ENCODE peak calls at places on chromosomes 1 and 21, in four cellular contexts. G is A549, V is PC-9, O is fibroblast of lung. E is an unnamed sample. For H3K4me1, the result is how much of the 10 kb centered on the place peaks cover.

GRCh38 chr1:56477164-56478111 is 101.9 kb downstream of the PLPP3 start:
- DNase-seq in O (peak), G (no peak), V (no peak), E (no peak)

GRCh38 chr1:41811051-41811795 is 107.5 kb downstream of the HIVEP3 start:
- DNase-seq in G (no peak), V (no peak), O (peak), E (no peak)

GRCh38 chr1:203521071-203521794 is 27.3 kb downstream of the OPTC start:
- DNase-seq in G (no peak), O (no peak), V (no peak), E (no peak)

GRCh38 chr1:109763646-109764415 is at the start of gene EPS8L3:
- DNase-seq in O (no peak), V (no peak), G (peak), E (no peak)

GRCh38 chr1:44810101-44810761 is 1.9 kb downstream of the BTBD19 start:
- DNase-seq in G (peak), O (peak), V (peak), E (no peak)

GRCh38 chr21:44939532-44940115 is at the start of gene SLX9:
- DNase-seq in O (peak), G (peak), V (peak), E (peak)

GRCh38 chr1:198124665-198125064 is 32.1 kb upstream of the NEK7 start:
- DNase-seq in V (no peak), G (no peak), O (no peak), E (no peak)

GRCh38 chr1:201192478-201192804 is 1.8 kb downstream of the IGFN1 start:
- DNase-seq in G (no peak), V (no peak), O (no peak), E (no peak)

GRCh38 chr1:96240438-96240837 is 481.1 kb upstream of the PTBP2 start:
- DNase-seq in O (no peak), G (no peak), V (no peak), E (no peak)

GRCh38 chr21:27495836-27496235 is 528.9 kb upstream of the ADAMTS5 start:
- DNase-seq in G (no peak), V (no peak), O (no peak), E (no peak)

GRCh38 chr1:109181085-109181806 is 32.5 kb upstream of the SARS1 start:
- DNase-seq in V (no peak), O (peak), G (peak), E (no peak)

GRCh38 chr1:227949341-227949921 is 1.7 kb upstream of the WNT9A start:
- DNase-seq in G (no peak), V (no peak), O (no peak), E (no peak)

GRCh38 chr1:34978926-34979325 is 6.2 kb downstream of the TMEM35B start:
- DNase-seq in V (no peak), O (no peak), G (no peak), E (no peak)

GRCh38 chr1:116433283-116434257 is 60.5 kb downstream of the ATP1A1 start:
- DNase-seq in V (peak), G (no peak), O (peak), E (peak)

GRCh38 chr1:223738465-223739365 is 26.4 kb downstream of the CAPN2 start:
- DNase-seq in O (no peak), G (no peak), V (peak), E (peak)

GRCh38 chr1:234517087-234517802 is 38.3 kb upstream of the TARBP1 start:
- DNase-seq in G (no peak), O (no peak), V (no peak), E (no peak)

GRCh38 chr21:25313891-25314646 is 293.2 kb downstream of the MRPL39 start:
- DNase-seq in V (no peak), G (no peak), O (peak), E (no peak)

GRCh38 chr21:38277501-38278111 is 20.8 kb downstream of the KCNJ15 start:
- DNase-seq in V (no peak), O (peak), G (peak), E (peak)

GRCh38 chr1:202133016-202133415 is 10.3 kb downstream of the GPR37L1 start:
- DNase-seq in O (no peak), G (no peak), V (no peak), E (no peak)

GRCh38 chr1:205144751-205145150 is 23.0 kb upstream of the RBBP5 start:
- DNase-seq in V (peak), O (peak), G (no peak), E (no peak)

GRCh38 chr1:117368116-117369108 is 1.2 kb downstream of the MAN1A2 start:
- DNase-seq in O (no peak), G (no peak), V (peak), E (peak)

GRCh38 chr1:236491469-236492136 is 32.2 kb upstream of the LGALS8 start:
- DNase-seq in O (no peak), G (no peak), V (no peak), E (no peak)

GRCh38 chr1:247111636-247112478 is 7.7 kb upstream of the ZNF669 start:
- DNase-seq in V (no peak), O (peak), G (peak), E (no peak)

GRCh38 chr1:98908980-98909379 is 95.7 kb downstream of the PLPPR5 start:
- DNase-seq in V (no peak), O (no peak), G (no peak), E (no peak)

GRCh38 chr21:18244721-18245486 is at the start of gene CHODL:
- DNase-seq in V (no peak), G (no peak), O (peak), E (no peak)

GRCh38 chr1:157110003-157110402 is 10.4 kb upstream of the ETV3L start:
- DNase-seq in O (no peak), G (no peak), V (no peak), E (no peak)

GRCh38 chr1:229024528-229025119 is 246.3 kb upstream of the RAB4A start:
- DNase-seq in V (no peak), G (peak), O (peak), E (peak)

GRCh38 chr1:48691429-48692001 is 85.2 kb downstream of the BEND5 start:
- DNase-seq in G (no peak), V (no peak), O (peak), E (no peak)

GRCh38 chr21:46294647-46295176 is 8.6 kb downstream of the YBEY start:
- DNase-seq in O (peak), G (no peak), V (peak), E (no peak)

GRCh38 chr1:202661136-202661845 is 49.0 kb downstream of the SYT2 start:
- DNase-seq in V (no peak), O (no peak), G (peak), E (no peak)

GRCh38 chr1:23178931-23179330 is 10.3 kb upstream of the LUZP1 start:
- DNase-seq in G (peak), V (no peak), O (no peak), E (no peak)

GRCh38 chr1:206769331-206769731 is 1.2 kb upstream of the IL19 start:
- DNase-seq in O (no peak), G (no peak), V (no peak), E (no peak)

GRCh38 chr1:231338270-231339128 is at the start of gene SPRTN:
- DNase-seq in O (no peak), G (no peak), V (no peak), E (peak)

GRCh38 chr1:204036882-204037645 is 35.9 kb upstream of the SOX13 start:
- DNase-seq in G (peak), V (no peak), O (no peak), E (no peak)

GRCh38 chr1:202145325-202146140 is 996 bp upstream of the ARL8A start:
- DNase-seq in G (no peak), O (no peak), V (no peak), E (peak)

GRCh38 chr1:21326861-21327344 is 36.6 kb upstream of the ECE1 start:
- DNase-seq in G (no peak), V (no peak), O (no peak), E (no peak)

GRCh38 chr1:21327566-21328323 is 37.5 kb upstream of the ECE1 start:
- DNase-seq in V (no peak), G (no peak), O (no peak), E (no peak)

GRCh38 chr1:21331752-21332480 is 41.7 kb upstream of the ECE1 start:
- DNase-seq in V (no peak), G (no peak), O (no peak), E (no peak)

GRCh38 chr1:21325731-21326387 is 35.6 kb upstream of the ECE1 start:
- DNase-seq in V (no peak), O (no peak), G (no peak), E (no peak)

GRCh38 chr1:21329209-21329844 is 39.1 kb upstream of the ECE1 start:
- DNase-seq in G (no peak), O (no peak), V (peak), E (peak)
- H3K4me1 ChIP-seq in G (half or more), O (under half), V (half or more), E (under half)

GRCh38 chr1:65310078-65310587 is 790 bp downstream of the DNAJC6 start:
- DNase-seq in G (peak), O (no peak), V (no peak), E (no peak)
- TF ChIP-seq CTCF in G (no peak), O (no peak), V (no peak), E (no peak)

DNA sequence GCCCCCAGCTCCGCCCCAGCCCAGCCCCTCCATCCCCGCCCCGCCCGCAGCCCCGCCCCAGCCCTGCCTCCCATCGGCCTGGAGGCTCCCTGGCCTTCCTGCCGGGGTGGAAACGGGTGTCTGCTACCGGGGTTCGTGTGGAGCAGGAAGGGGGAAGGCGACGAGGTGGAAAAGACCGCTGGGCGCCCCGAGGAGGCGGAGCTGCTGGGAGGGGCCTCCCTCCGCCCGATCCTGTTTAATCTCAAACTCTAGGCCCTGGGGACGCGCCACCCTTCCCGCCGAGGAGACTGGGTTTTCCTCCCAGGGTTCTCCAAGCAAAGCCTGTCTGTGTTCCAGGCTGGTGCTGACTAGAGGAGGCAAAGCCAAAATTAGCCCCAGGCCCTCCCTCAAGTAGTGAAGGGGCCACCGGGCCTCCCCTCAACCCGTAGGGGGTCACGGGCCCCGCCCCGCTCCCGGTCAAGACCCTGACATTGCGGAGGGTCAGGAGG is 16.2 kb upstream of the TTLL10 start:
- DNase-seq in V (peak), G (peak), O (peak), E (peak)
- H3K4me2 ChIP-seq in V (peak), G (peak), O (peak), E (peak)

GRCh38 chr1:5883129-5884048 is 108.8 kb downstream of the NPHP4 start:
- DNase-seq in G (no peak), V (no peak), O (no peak), E (no peak)
- H3K4me1 ChIP-seq in G (under half), V (under half), O (under half), E (under half)

DNA sequence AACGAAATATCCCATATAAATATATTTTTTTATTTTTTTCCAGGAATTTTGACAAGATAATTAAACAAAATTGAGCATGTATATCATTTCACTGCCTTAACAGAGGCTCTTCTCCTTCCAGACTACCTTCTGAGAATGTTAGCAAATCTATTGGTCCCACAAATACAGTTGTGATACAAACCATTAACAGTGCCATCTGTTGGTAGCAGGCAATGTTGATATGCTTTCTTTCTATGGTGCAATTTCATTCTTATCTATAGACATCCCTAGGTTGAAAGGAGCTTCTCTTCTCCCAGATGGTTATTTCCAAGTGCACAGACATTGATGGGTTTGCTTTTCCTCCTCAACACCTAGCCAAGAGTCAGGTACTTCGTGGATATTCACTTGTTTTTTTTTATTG is 303.6 kb downstream of the USH2A start:
- DNase-seq in O (peak), V (no peak), G (peak), E (peak)
- TF ChIP-seq CTCF in O (peak), V (peak), G (peak), E (peak)

GRCh38 chr1:5644281-5645134 is 347.7 kb downstream of the NPHP4 start:
- DNase-seq in O (no peak), V (no peak), G (no peak), E (no peak)
- H3K4me2 ChIP-seq in O (no peak), V (no peak), G (no peak), E (no peak)

GRCh38 chr1:24739241-24739640 is 6.0 kb upstream of the CLIC4 start:
- DNase-seq in O (no peak), V (no peak), G (no peak), E (no peak)

GRCh38 chr1:24735619-24736375 is 9.4 kb upstream of the CLIC4 start:
- DNase-seq in G (no peak), O (peak), V (no peak), E (no peak)

GRCh38 chr1:24737368-24738117 is 7.7 kb upstream of the CLIC4 start:
- DNase-seq in G (no peak), V (no peak), O (no peak), E (no peak)

GRCh38 chr1:24735156-24735618 is 10.1 kb upstream of the CLIC4 start:
- DNase-seq in V (no peak), G (no peak), O (no peak), E (no peak)
- H3K4me1 ChIP-seq in V (under half), G (under half), O (under half), E (under half)

GRCh38 chr1:31938184-31938975 is at the start of gene PTP4A2:
- DNase-seq in G (peak), O (peak), V (peak), E (peak)
- TF ChIP-seq CTCF in G (peak), O (peak), V (no peak), E (peak)

GRCh38 chr1:55318111-55318817 is 103.1 kb upstream of the USP24 start:
- DNase-seq in G (no peak), V (no peak), O (peak), E (no peak)

GRCh38 chr1:55323760-55324159 is 108.6 kb upstream of the USP24 start:
- DNase-seq in O (no peak), V (no peak), G (no peak), E (no peak)

GRCh38 chr1:55321947-55322346 is 106.8 kb upstream of the USP24 start:
- DNase-seq in G (peak), V (peak), O (peak), E (no peak)

GRCh38 chr1:55322842-55323241 is 107.7 kb upstream of the USP24 start:
- DNase-seq in G (peak), O (no peak), V (no peak), E (no peak)

DNA sequence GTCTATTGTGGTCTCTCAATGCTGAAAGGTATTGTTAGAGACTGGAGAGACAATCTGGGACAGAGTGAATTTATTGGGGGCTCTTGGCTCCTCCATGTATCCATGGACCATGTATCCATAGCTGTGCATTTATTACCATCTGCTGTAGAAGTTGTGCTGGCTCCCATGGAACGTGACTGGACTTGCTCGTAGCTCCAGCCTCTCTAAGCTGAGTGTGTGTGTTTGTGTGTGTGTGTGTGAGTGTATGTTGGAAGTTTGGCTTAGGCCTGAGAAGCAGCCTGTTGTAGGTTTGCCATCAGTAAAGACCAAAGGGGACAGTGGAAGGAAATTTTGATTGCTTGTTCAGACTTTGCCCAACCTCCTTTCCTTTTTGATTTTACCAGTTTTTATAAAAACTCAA is 105.7 kb upstream of the USP24 start:
- DNase-seq in G (no peak), O (no peak), V (no peak), E (peak)
- H3K4me2 ChIP-seq in G (peak), O (no peak), V (no peak), E (peak)

GRCh38 chr1:27521336-27522147 is 31.6 kb upstream of the WASF2 start:
- DNase-seq in O (no peak), V (no peak), G (no peak), E (no peak)
- H3K4me1 ChIP-seq in O (under half), V (under half), G (under half), E (half or more)